ENCODE peak calls at places on chromosomes 7 and 10, in four cellular contexts. C, B, Q and E are unnamed samples. For H3K36me3, the result is how much of the 10 kb centered on the place peaks cover.

GRCh38 chr10:4281207-4281825 is 496.3 kb upstream of the KLF6 start:
- DNase-seq in Q (no peak), B (no peak), C (no peak), E (no peak)

GRCh38 chr7:29987821-29988317 is 1.7 kb downstream of the SCRN1 start:
- DNase-seq in Q (no peak), B (peak), C (no peak), E (peak)

GRCh38 chr10:6647811-6648526 is 67.9 kb upstream of the PRKCQ start:
- DNase-seq in Q (peak), B (no peak), C (peak), E (peak)

GRCh38 chr10:14707441-14707840 is 67.3 kb downstream of the FAM107B start:
- DNase-seq in B (no peak), C (no peak), Q (no peak), E (no peak)

GRCh38 chr7:151289891-151290290 is 41.4 kb upstream of the SMARCD3 start:
- DNase-seq in Q (no peak), C (no peak), B (no peak), E (no peak)

GRCh38 chr7:139914306-139914747 is 85.3 kb downstream of the TBXAS1 start:
- DNase-seq in Q (no peak), B (no peak), C (no peak), E (no peak)

GRCh38 chr7:8057566-8057965 is 89.0 kb downstream of the GLCCI1 start:
- DNase-seq in Q (no peak), B (no peak), C (no peak), E (no peak)

GRCh38 chr10:1037098-1037497 is 11.4 kb upstream of the IDI2 start:
- DNase-seq in Q (no peak), C (no peak), B (no peak), E (no peak)

GRCh38 chr10:94223702-94224370 is 138.9 kb downstream of the NOC3L start:
- DNase-seq in Q (no peak), C (no peak), B (no peak), E (no peak)

GRCh38 chr7:103866919-103867318 is 122.5 kb downstream of the RELN start:
- DNase-seq in B (no peak), Q (no peak), C (no peak), E (peak)

GRCh38 chr7:3200504-3200903 is 100.5 kb upstream of the SDK1 start:
- DNase-seq in B (no peak), C (no peak), Q (no peak), E (peak)

GRCh38 chr7:97179454-97180104 is 62.1 kb downstream of the SDHAF3 start:
- DNase-seq in Q (no peak), B (peak), C (peak), E (peak)

GRCh38 chr10:93757136-93757535 is 600 bp upstream of the LGI1 start:
- DNase-seq in Q (no peak), B (no peak), C (no peak), E (peak)

GRCh38 chr10:131898061-131898460 is 2.7 kb upstream of the PPP2R2D start:
- DNase-seq in Q (no peak), B (no peak), C (no peak), E (no peak)

DNA sequence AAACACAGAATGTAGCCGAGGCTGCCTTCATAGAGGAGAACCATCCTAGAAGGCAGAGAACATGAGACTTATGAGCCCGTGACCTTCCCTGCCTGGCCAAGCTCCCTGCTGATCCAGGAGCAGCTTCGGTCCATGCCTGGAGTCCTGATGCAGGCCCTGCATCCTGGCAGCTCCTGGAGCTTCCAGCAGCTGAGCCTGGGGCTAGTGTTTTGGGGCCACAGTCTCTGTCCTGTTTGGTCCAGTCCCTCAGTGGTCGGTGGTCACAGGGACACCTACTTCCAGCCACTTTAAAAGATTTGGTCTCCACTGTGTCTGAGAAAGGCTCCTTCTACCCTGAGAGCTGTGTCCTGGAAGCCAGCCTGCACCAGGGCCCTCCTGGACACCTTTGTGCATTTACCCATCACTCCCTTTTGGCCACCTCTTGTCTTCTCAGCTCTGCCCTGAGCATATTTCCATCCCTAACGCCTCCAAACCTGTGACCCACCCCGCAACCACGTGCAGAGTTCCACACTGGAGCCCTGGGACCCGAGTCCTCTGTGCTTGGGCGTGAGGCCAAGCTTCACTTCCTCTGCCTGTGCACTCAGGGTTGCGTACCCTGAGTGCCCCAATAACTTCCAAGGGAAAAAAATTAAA is 315.2 kb upstream of the ZNF32 start:
- DNase-seq in C (no peak), B (no peak), Q (no peak), E (no peak)
- H3K27ac ChIP-seq in C (no peak), B (no peak), Q (peak), E (no peak)

GRCh38 chr7:44881610-44882009 is 3.7 kb downstream of the PURB start:
- DNase-seq in B (no peak), Q (no peak), C (no peak), E (peak)

GRCh38 chr7:44881066-44881600 is 4.2 kb downstream of the PURB start:
- DNase-seq in Q (no peak), C (no peak), B (no peak), E (no peak)

GRCh38 chr7:44883961-44884360 is 1.4 kb downstream of the PURB start:
- DNase-seq in Q (no peak), B (no peak), C (no peak), E (no peak)

GRCh38 chr7:44884553-44885393 is 557 bp downstream of the PURB start:
- DNase-seq in Q (peak), B (peak), C (peak), E (peak)

GRCh38 chr7:44882899-44883298 is 2.4 kb downstream of the PURB start:
- DNase-seq in B (no peak), C (no peak), Q (no peak), E (no peak)
- H3K4me3 ChIP-seq in B (no peak), C (no peak), Q (peak), E (peak)

GRCh38 chr7:154990964-154991514 is 11.9 kb downstream of the PAXIP1 start:
- DNase-seq in C (no peak), B (no peak), Q (no peak), E (no peak)
- H3K36me3 ChIP-seq in C (under half), B (under half), Q (under half), E (half or more)

GRCh38 chr10:124332426-124332825 is 86.3 kb downstream of the OAT start:
- DNase-seq in Q (no peak), C (no peak), B (no peak), E (no peak)
- H3K27ac ChIP-seq in Q (no peak), C (no peak), B (no peak), E (no peak)